ENCODE peak calls at places on chromosomes 7 and 10, in nine cellular contexts. One of them, this sample, is unnamed.
A peak's percentile ranks its signal among the peaks of the same experiment; 100 is the strongest.

GRCh38 chr10:88428442-88428841 is 154.7 kb downstream of the RNLS start:
- DNase-seq in K562: peak; percentile 10
- DNase-seq in WTC11: no peak
- DNase-seq in bronchial epithelial cell: peak; percentile 79
- DNase-seq in fibroblast of pulmonary artery: peak; percentile 31
- DNase-seq in AG04450: no peak
- DNase-seq in IMR-90: no peak
- DNase-seq in HCT116: peak; percentile 80
- DNase-seq in GM23338: no peak
- DNase-seq in this sample: no peak

GRCh38 chr10:58666024-58666423 is 153.4 kb downstream of the BICC1 start:
- DNase-seq in AG04450: no peak
- DNase-seq in bronchial epithelial cell: peak; percentile 69
- DNase-seq in GM23338: no peak
- DNase-seq in WTC11: no peak
- DNase-seq in K562: no peak
- DNase-seq in IMR-90: no peak
- DNase-seq in fibroblast of pulmonary artery: no peak
- DNase-seq in HCT116: no peak
- DNase-seq in this sample: no peak

GRCh38 chr10:6269953-6270867 is 67.5 kb downstream of the PFKFB3 start:
- DNase-seq in fibroblast of pulmonary artery: no peak
- DNase-seq in IMR-90: peak; percentile 19
- DNase-seq in WTC11: no peak
- DNase-seq in AG04450: no peak
- DNase-seq in K562: no peak
- DNase-seq in GM23338: no peak
- DNase-seq in bronchial epithelial cell: peak; percentile 71
- DNase-seq in HCT116: no peak
- DNase-seq in this sample: no peak

GRCh38 chr10:34109481-34109880 is 705.6 kb downstream of the PARD3 start:
- DNase-seq in WTC11: no peak
- DNase-seq in AG04450: no peak
- DNase-seq in HCT116: no peak
- DNase-seq in IMR-90: no peak
- DNase-seq in K562: no peak
- DNase-seq in GM23338: no peak
- DNase-seq in bronchial epithelial cell: peak; percentile 25
- DNase-seq in fibroblast of pulmonary artery: no peak
- DNase-seq in this sample: no peak

GRCh38 chr7:21767300-21767900 is 178.3 kb downstream of the CDCA7L start:
- DNase-seq in HCT116: peak; percentile 91
- DNase-seq in AG04450: no peak
- DNase-seq in fibroblast of pulmonary artery: peak; percentile 83
- DNase-seq in WTC11: peak; percentile 65
- DNase-seq in GM23338: peak; percentile 94
- DNase-seq in bronchial epithelial cell: peak; percentile 82
- DNase-seq in IMR-90: peak; percentile 24
- DNase-seq in K562: peak; percentile 74
- DNase-seq in this sample: no peak

GRCh38 chr10:124040454-124040853 is 52.9 kb downstream of the CHST15 start:
- DNase-seq in HCT116: no peak
- DNase-seq in GM23338: no peak
- DNase-seq in fibroblast of pulmonary artery: no peak
- DNase-seq in AG04450: no peak
- DNase-seq in K562: no peak
- DNase-seq in IMR-90: no peak
- DNase-seq in bronchial epithelial cell: no peak
- DNase-seq in WTC11: no peak
- DNase-seq in this sample: no peak

GRCh38 chr7:20141666-20142065 is 75.5 kb downstream of the MACC1 start:
- DNase-seq in WTC11: no peak
- DNase-seq in bronchial epithelial cell: no peak
- DNase-seq in GM23338: no peak
- DNase-seq in IMR-90: peak; percentile 39
- DNase-seq in HCT116: no peak
- DNase-seq in fibroblast of pulmonary artery: peak; percentile 27
- DNase-seq in AG04450: no peak
- DNase-seq in K562: no peak
- DNase-seq in this sample: no peak

GRCh38 chr7:38317457-38318037 is 44.1 kb upstream of the TARP start:
- DNase-seq in K562: no peak
- DNase-seq in HCT116: no peak
- DNase-seq in bronchial epithelial cell: no peak
- DNase-seq in WTC11: no peak
- DNase-seq in AG04450: no peak
- DNase-seq in GM23338: no peak
- DNase-seq in IMR-90: no peak
- DNase-seq in fibroblast of pulmonary artery: no peak
- DNase-seq in this sample: no peak

GRCh38 chr10:111373696-111374095 is 296.9 kb downstream of the ADRA2A start:
- DNase-seq in IMR-90: no peak
- DNase-seq in HCT116: no peak
- DNase-seq in GM23338: no peak
- DNase-seq in AG04450: no peak
- DNase-seq in fibroblast of pulmonary artery: no peak
- DNase-seq in WTC11: no peak
- DNase-seq in bronchial epithelial cell: no peak
- DNase-seq in K562: no peak
- DNase-seq in this sample: no peak

GRCh38 chr10:33858326-33858725 is 523.9 kb upstream of the NRP1 start:
- DNase-seq in bronchial epithelial cell: no peak
- DNase-seq in fibroblast of pulmonary artery: no peak
- DNase-seq in WTC11: no peak
- DNase-seq in AG04450: no peak
- DNase-seq in GM23338: no peak
- DNase-seq in IMR-90: no peak
- DNase-seq in HCT116: no peak
- DNase-seq in K562: no peak
- DNase-seq in this sample: no peak

GRCh38 chr7:36650766-36651310 is 73.5 kb downstream of the AOAH start:
- DNase-seq in HCT116: no peak
- DNase-seq in WTC11: no peak
- DNase-seq in IMR-90: no peak
- DNase-seq in fibroblast of pulmonary artery: no peak
- DNase-seq in GM23338: no peak
- DNase-seq in bronchial epithelial cell: no peak
- DNase-seq in K562: no peak
- DNase-seq in AG04450: no peak
- DNase-seq in this sample: no peak

GRCh38 chr10:341081-341740 is 206.0 kb downstream of the ZMYND11 start:
- DNase-seq in IMR-90: no peak
- DNase-seq in bronchial epithelial cell: no peak
- DNase-seq in HCT116: no peak
- DNase-seq in WTC11: no peak
- DNase-seq in GM23338: no peak
- DNase-seq in fibroblast of pulmonary artery: no peak
- DNase-seq in AG04450: no peak
- DNase-seq in K562: no peak
- DNase-seq in this sample: no peak

GRCh38 chr10:4303045-4303444 is 518.0 kb upstream of the KLF6 start:
- DNase-seq in GM23338: no peak
- DNase-seq in HCT116: no peak
- DNase-seq in bronchial epithelial cell: peak; percentile 57
- DNase-seq in IMR-90: peak; percentile 21
- DNase-seq in fibroblast of pulmonary artery: peak; percentile 41
- DNase-seq in WTC11: no peak
- DNase-seq in K562: no peak
- DNase-seq in AG04450: no peak
- DNase-seq in this sample: no peak

GRCh38 chr7:144656960-144657359 is 178.9 kb downstream of the TPK1 start:
- DNase-seq in IMR-90: no peak
- DNase-seq in HCT116: no peak
- DNase-seq in GM23338: peak; percentile 30
- DNase-seq in fibroblast of pulmonary artery: no peak
- DNase-seq in WTC11: no peak
- DNase-seq in bronchial epithelial cell: no peak
- DNase-seq in AG04450: no peak
- DNase-seq in K562: no peak
- DNase-seq in this sample: no peak
- TF ChIP-seq CTCF in IMR-90: no peak
- TF ChIP-seq CTCF in HCT116: peak; percentile 13
- TF ChIP-seq CTCF in GM23338: peak; percentile 17
- TF ChIP-seq CTCF in fibroblast of pulmonary artery: no peak
- TF ChIP-seq CTCF in WTC11: no peak
- TF ChIP-seq CTCF in bronchial epithelial cell: no peak
- TF ChIP-seq CTCF in AG04450: no peak
- TF ChIP-seq CTCF in K562: no peak
- TF ChIP-seq CTCF in this sample: no peak

GRCh38 chr7:32045228-32045627 is 25.0 kb downstream of the PDE1C start:
- DNase-seq in bronchial epithelial cell: no peak
- DNase-seq in fibroblast of pulmonary artery: no peak
- DNase-seq in AG04450: no peak
- DNase-seq in IMR-90: no peak
- DNase-seq in GM23338: no peak
- DNase-seq in HCT116: no peak
- DNase-seq in K562: no peak
- DNase-seq in WTC11: no peak
- DNase-seq in this sample: no peak

GRCh38 chr7:32043688-32044087 is 26.5 kb downstream of the PDE1C start:
- DNase-seq in bronchial epithelial cell: no peak
- DNase-seq in AG04450: peak; percentile 7
- DNase-seq in HCT116: no peak
- DNase-seq in fibroblast of pulmonary artery: peak; percentile 27
- DNase-seq in IMR-90: peak; percentile 83
- DNase-seq in GM23338: no peak
- DNase-seq in K562: no peak
- DNase-seq in WTC11: no peak
- DNase-seq in this sample: no peak

GRCh38 chr7:32044739-32045138 is 25.5 kb downstream of the PDE1C start:
- DNase-seq in HCT116: no peak
- DNase-seq in WTC11: no peak
- DNase-seq in fibroblast of pulmonary artery: no peak
- DNase-seq in bronchial epithelial cell: no peak
- DNase-seq in GM23338: peak; percentile 10
- DNase-seq in K562: no peak
- DNase-seq in AG04450: no peak
- DNase-seq in IMR-90: no peak
- DNase-seq in this sample: no peak

GRCh38 chr7:32039000-32039756 is 31.0 kb downstream of the PDE1C start:
- DNase-seq in GM23338: peak; percentile 31
- DNase-seq in K562: peak; percentile 0
- DNase-seq in bronchial epithelial cell: no peak
- DNase-seq in AG04450: no peak
- DNase-seq in WTC11: peak; percentile 26
- DNase-seq in IMR-90: no peak
- DNase-seq in HCT116: no peak
- DNase-seq in fibroblast of pulmonary artery: no peak
- DNase-seq in this sample: no peak

GRCh38 chr7:32042900-32043299 is 27.3 kb downstream of the PDE1C start:
- DNase-seq in K562: no peak
- DNase-seq in bronchial epithelial cell: no peak
- DNase-seq in GM23338: no peak
- DNase-seq in IMR-90: no peak
- DNase-seq in WTC11: no peak
- DNase-seq in AG04450: no peak
- DNase-seq in fibroblast of pulmonary artery: no peak
- DNase-seq in HCT116: no peak
- DNase-seq in this sample: no peak
- TF ChIP-seq CTCF in K562: no peak
- TF ChIP-seq CTCF in bronchial epithelial cell: no peak
- TF ChIP-seq CTCF in GM23338: no peak
- TF ChIP-seq CTCF in IMR-90: no peak
- TF ChIP-seq CTCF in WTC11: no peak
- TF ChIP-seq CTCF in AG04450: no peak
- TF ChIP-seq CTCF in fibroblast of pulmonary artery: no peak
- TF ChIP-seq CTCF in HCT116: no peak
- TF ChIP-seq CTCF in this sample: no peak

DNA sequence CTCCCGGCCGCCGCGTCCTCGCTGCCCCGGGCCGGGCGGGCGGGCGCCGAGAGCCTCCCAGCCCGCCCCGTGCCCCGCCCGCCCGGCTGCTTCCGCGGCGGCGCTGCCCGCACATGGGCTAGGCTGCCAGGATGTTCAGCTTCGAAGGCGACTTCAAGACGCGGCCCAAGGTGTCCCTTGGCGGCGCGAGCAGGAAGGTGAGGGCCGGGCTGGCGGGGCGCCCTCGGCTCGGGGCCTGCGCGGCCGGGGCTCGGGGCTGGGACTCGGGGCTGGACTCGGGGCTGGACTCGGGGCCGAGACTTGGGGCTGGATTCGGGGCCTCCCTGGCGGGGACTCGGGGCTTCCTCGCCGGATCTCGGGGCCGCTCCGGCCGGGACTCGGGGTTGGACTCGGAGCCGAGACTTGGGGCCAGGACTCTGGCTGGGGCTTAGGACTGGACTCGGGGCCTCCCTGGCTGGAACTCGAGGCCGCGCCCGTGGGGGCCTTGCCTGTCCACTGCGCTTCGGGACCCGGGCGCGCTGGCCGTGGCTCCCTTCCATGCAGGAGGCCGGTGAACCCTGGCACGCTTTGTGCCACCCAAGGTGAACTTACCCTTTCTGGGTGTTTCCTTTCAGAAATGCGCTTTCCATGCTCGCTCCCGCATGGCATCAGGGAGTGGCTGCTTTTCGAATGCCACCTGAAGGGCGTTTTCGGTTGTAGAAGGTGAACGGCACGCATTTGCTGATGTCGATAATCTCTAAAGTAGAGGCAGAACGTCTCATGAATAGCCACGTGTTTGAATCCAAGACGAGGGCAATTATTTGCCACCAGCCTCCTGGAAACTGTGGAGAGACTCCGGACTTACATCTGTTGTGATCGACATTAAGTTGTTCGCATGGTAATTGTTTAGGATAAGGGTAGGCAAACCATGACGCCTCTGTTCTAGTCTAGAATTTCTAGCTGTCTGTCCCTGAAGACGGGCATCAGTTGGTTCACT is 704 bp downstream of the UBE3C start:
- DNase-seq in AG04450: no peak
- DNase-seq in K562: peak; percentile 44
- DNase-seq in IMR-90: peak; percentile 38
- DNase-seq in HCT116: no peak
- DNase-seq in WTC11: peak; percentile 52
- DNase-seq in GM23338: peak; percentile 64
- DNase-seq in bronchial epithelial cell: peak; percentile 39
- DNase-seq in fibroblast of pulmonary artery: peak; percentile 42
- DNase-seq in this sample: peak; percentile 70
- TF ChIP-seq CTCF in AG04450: no peak
- TF ChIP-seq CTCF in K562: no peak
- TF ChIP-seq CTCF in IMR-90: no peak
- TF ChIP-seq CTCF in HCT116: no peak
- TF ChIP-seq CTCF in WTC11: no peak
- TF ChIP-seq CTCF in GM23338: no peak
- TF ChIP-seq CTCF in bronchial epithelial cell: no peak
- TF ChIP-seq CTCF in fibroblast of pulmonary artery: no peak
- TF ChIP-seq CTCF in this sample: no peak

GRCh38 chr7:90520484-90520883 is 51.0 kb downstream of the PTTG1IP2 start:
- DNase-seq in fibroblast of pulmonary artery: peak; percentile 14
- DNase-seq in bronchial epithelial cell: peak; percentile 41
- DNase-seq in AG04450: no peak
- DNase-seq in IMR-90: peak; percentile 3
- DNase-seq in K562: peak; percentile 7
- DNase-seq in HCT116: peak; percentile 19
- DNase-seq in GM23338: peak; percentile 68
- DNase-seq in WTC11: no peak
- DNase-seq in this sample: no peak
- TF ChIP-seq CTCF in fibroblast of pulmonary artery: peak; percentile 46
- TF ChIP-seq CTCF in bronchial epithelial cell: peak; percentile 58
- TF ChIP-seq CTCF in AG04450: peak; percentile 43
- TF ChIP-seq CTCF in IMR-90: peak; percentile 30
- TF ChIP-seq CTCF in K562: peak; percentile 48
- TF ChIP-seq CTCF in HCT116: peak; percentile 70
- TF ChIP-seq CTCF in GM23338: peak; percentile 79
- TF ChIP-seq CTCF in WTC11: no peak
- TF ChIP-seq CTCF in this sample: peak; percentile 56